ENCODE peak calls at places on chromosomes 4 and X, in ten cellular contexts. W is HS-5; B is SW480; N is retina; U is left ventricle myocardium inferior; C is iris pigment epithelial cell; T is astrocyte; I is posterior vena cava; X is naive thymus-derived CD8-positive, alpha-beta T cell; O is stimulated activated CD4-positive, alpha-beta T cell treated with anti-CD3 and anti-CD28 coated beads, Interleukin-1b, Interleukin-23, amount 100 ng/mL, for 4 hours. E is an unnamed sample.

GRCh38 chrX:54721424-54721823 is 76.6 kb downstream of the ITIH6 start:
- DNase-seq in W (no peak), B (peak; percentile 74), N (no peak), U (no peak), C (no peak), T (no peak), I (no peak), X (no peak), O (no peak), E (no peak)

GRCh38 chr4:147760695-147761094 is 28.8 kb downstream of the ARHGAP10 start:
- DNase-seq in W (no peak), B (no peak), N (no peak), U (peak; percentile 43), C (no peak), T (no peak), I (no peak), X (no peak), O (no peak), E (no peak)

GRCh38 chr4:78312989-78313753 is 238.4 kb upstream of the ANXA3 start:
- DNase-seq in W (no peak), B (no peak), N (no peak), U (no peak), C (no peak), T (no peak), I (no peak), X (no peak), O (no peak), E (no peak)

GRCh38 chr4:152771736-152772533 is 7.6 kb downstream of the TIGD4 start:
- DNase-seq in W (no peak), B (no peak), N (no peak), U (no peak), C (no peak), T (no peak), I (no peak), X (no peak), O (no peak), E (no peak)

GRCh38 chr4:189202869-189203271 is 737.8 kb upstream of the FRG1 start:
- DNase-seq in W (peak; percentile 6), B (peak; percentile 19), N (peak; percentile 22), U (no peak), C (peak; percentile 41), T (peak; percentile 8), I (no peak), X (no peak), O (no peak), E (no peak)

GRCh38 chr4:23923141-23923540 is 33.3 kb upstream of the PPARGC1A start:
- DNase-seq in W (no peak), B (no peak), N (no peak), U (no peak), C (no peak), T (no peak), I (no peak), X (no peak), O (no peak), E (no peak)

GRCh38 chrX:153867139-153867538 is 18.8 kb downstream of the L1CAM start:
- DNase-seq in W (no peak), B (no peak), N (no peak), U (no peak), C (no peak), T (no peak), I (no peak), X (no peak), O (no peak), E (no peak)

GRCh38 chr4:122758033-122758432 is 25.5 kb downstream of the BBS12 start:
- DNase-seq in W (no peak), B (peak; percentile 13), N (peak; percentile 46), U (no peak), C (no peak), T (no peak), I (no peak), X (no peak), O (no peak), E (no peak)

GRCh38 chr4:182549386-182549785 is 306.2 kb downstream of the TENM3 start:
- DNase-seq in W (no peak), B (no peak), N (no peak), U (no peak), C (no peak), T (no peak), I (no peak), X (no peak), O (no peak), E (no peak)

GRCh38 chr4:139368990-139369389 is 66.7 kb upstream of the NDUFC1 start:
- DNase-seq in W (no peak), B (no peak), N (no peak), U (no peak), C (peak; percentile 63), T (peak; percentile 48), I (no peak), X (no peak), O (no peak), E (no peak)

GRCh38 chr4:4595252-4595651 is 53.4 kb upstream of the STX18 start:
- DNase-seq in W (no peak), B (peak; percentile 60), N (no peak), U (no peak), C (no peak), T (no peak), I (no peak), X (no peak), O (no peak), E (no peak)

GRCh38 chrX:133054761-133055385 is 42.0 kb downstream of the USP26 start:
- DNase-seq in W (no peak), B (no peak), N (no peak), U (no peak), C (no peak), T (no peak), I (no peak), X (no peak), O (no peak), E (no peak)

GRCh38 chr4:2412534-2412884 is 5.9 kb downstream of the ZFYVE28 start:
- DNase-seq in W (no peak), B (peak; percentile 89), N (no peak), U (no peak), C (no peak), T (no peak), I (no peak), X (peak; percentile 46), O (peak; percentile 23), E (no peak)

GRCh38 chr4:169024762-169025161 is 14.7 kb upstream of the CBR4 start:
- DNase-seq in W (no peak), B (peak; percentile 22), N (peak; percentile 44), U (no peak), C (peak; percentile 65), T (peak; percentile 18), I (no peak), X (no peak), O (no peak), E (no peak)

GRCh38 chr4:2081540-2081939 is 22.4 kb downstream of the NAT8L start:
- DNase-seq in W (no peak), B (no peak), N (no peak), U (no peak), C (no peak), T (no peak), I (peak; percentile 7), X (no peak), O (no peak), E (no peak)

GRCh38 chr4:187208641-187209040 is 485.0 kb upstream of the FAT1 start:
- DNase-seq in W (no peak), B (peak; percentile 5), N (no peak), U (no peak), C (no peak), T (no peak), I (no peak), X (no peak), O (no peak), E (no peak)

GRCh38 chr4:184978211-184978610 is 40.1 kb upstream of the HELT start:
- DNase-seq in W (no peak), B (no peak), N (no peak), U (peak; percentile 73), C (peak; percentile 10), T (no peak), I (no peak), X (no peak), O (no peak), E (no peak)

GRCh38 chr4:82559735-82560120 is 2.1 kb downstream of the TMEM150C start:
- DNase-seq in W (no peak), B (no peak), N (no peak), U (no peak), C (no peak), T (no peak), I (no peak), X (no peak), O (no peak), E (no peak)

GRCh38 chr4:28014469-28014868 is 1153.8 kb downstream of the STIM2 start:
- DNase-seq in W (no peak), B (no peak), N (no peak), U (no peak), C (no peak), T (no peak), I (no peak), X (no peak), O (no peak), E (no peak)